ENCODE peak calls at places on chromosomes 2 and 18, in four cellular contexts. Z is neuronal stem cell, Y is H1, G is trophoblast cell. M is an unnamed sample.

GRCh38 chr2:72144746-72145657 is 2.7 kb downstream of the CYP26B1 start:
- DNase-seq in Z (peak), Y (peak), G (peak), M (peak)

GRCh38 chr2:191013617-191013875 is 425 bp downstream of the STAT1 start:
- DNase-seq in Z (no peak), Y (no peak), G (no peak), M (no peak)

GRCh38 chr2:23510471-23510870 is 125.5 kb downstream of the KLHL29 start:
- DNase-seq in Z (no peak), Y (no peak), G (no peak), M (no peak)

GRCh38 chr2:6724572-6725140 is 141.1 kb downstream of the CMPK2 start:
- DNase-seq in Z (no peak), Y (no peak), G (peak), M (no peak)

GRCh38 chr2:169739351-169739750 is 5.7 kb downstream of the KLHL23 start:
- DNase-seq in Z (no peak), Y (no peak), G (no peak), M (no peak)

GRCh38 chr2:41906325-41906700 is 141.5 kb upstream of the PKDCC start:
- DNase-seq in Z (no peak), Y (no peak), G (no peak), M (no peak)

GRCh38 chr18:74579704-74580103 is 18.0 kb upstream of the ZNF407 start:
- DNase-seq in Z (no peak), Y (peak), G (no peak), M (peak)

GRCh38 chr2:8457092-8457481 is 224.8 kb upstream of the ID2 start:
- DNase-seq in Z (no peak), Y (no peak), G (no peak), M (no peak)

GRCh38 chr2:179444056-179444455 is 179.4 kb upstream of the SESTD1 start:
- DNase-seq in Z (no peak), Y (no peak), G (peak), M (no peak)

GRCh38 chr2:142989276-142990204 is 112.1 kb downstream of the KYNU start:
- DNase-seq in Z (no peak), Y (no peak), G (peak), M (no peak)

GRCh38 chr2:196230051-196230450 is 58.7 kb upstream of the STK17B start:
- DNase-seq in Z (no peak), Y (no peak), G (no peak), M (no peak)

GRCh38 chr2:95669441-95669994 is 77.7 kb downstream of the TRIM43 start:
- DNase-seq in Z (no peak), Y (no peak), G (no peak), M (no peak)

GRCh38 chr2:75596784-75597183 is 36.0 kb upstream of the EVA1A start:
- DNase-seq in Z (no peak), Y (no peak), G (peak), M (no peak)

GRCh38 chr2:30366199-30366691 is 80.8 kb upstream of the LCLAT1 start:
- DNase-seq in Z (no peak), Y (no peak), G (no peak), M (no peak)

GRCh38 chr18:45161850-45162249 is 453.4 kb upstream of the SLC14A2 start:
- DNase-seq in Z (no peak), Y (no peak), G (no peak), M (no peak)

GRCh38 chr2:215950009-215950408 is 63.3 kb downstream of the MREG start:
- DNase-seq in Z (no peak), Y (no peak), G (peak), M (no peak)

GRCh38 chr2:62706721-62707516 is 1.4 kb downstream of the EHBP1 start:
- DNase-seq in Z (no peak), Y (no peak), G (no peak), M (no peak)

GRCh38 chr2:218865999-218866398 is 6.4 kb downstream of the WNT6 start:
- DNase-seq in Z (no peak), Y (no peak), G (no peak), M (no peak)

GRCh38 chr2:176518823-176519222 is 249.6 kb downstream of the MTX2 start:
- DNase-seq in Z (no peak), Y (peak), G (no peak), M (peak)

GRCh38 chr2:119402645-119403560 is 28.8 kb upstream of the TMEM37 start:
- DNase-seq in Z (no peak), Y (no peak), G (no peak), M (no peak)

GRCh38 chr2:232697807-232698110 is 628 bp downstream of the GIGYF2 start:
- DNase-seq in Z (no peak), Y (no peak), G (peak), M (no peak)

GRCh38 chr2:86393521-86394490 is 47.4 kb upstream of the KDM3A start:
- DNase-seq in Z (no peak), Y (no peak), G (peak), M (no peak)

GRCh38 chr2:10122500-10123280 is at the start of gene RRM2:
- DNase-seq in Z (peak), Y (peak), G (peak), M (peak)

GRCh38 chr2:43267393-43267792 is 41.0 kb upstream of the ZFP36L2 start:
- DNase-seq in Z (no peak), Y (no peak), G (no peak), M (no peak)

GRCh38 chr2:57987835-57988573 is 58.6 kb upstream of the VRK2 start:
- DNase-seq in Z (no peak), Y (no peak), G (no peak), M (no peak)

GRCh38 chr2:143161982-143162837 is 33.0 kb downstream of the ARHGAP15 start:
- DNase-seq in Z (peak), Y (no peak), G (peak), M (peak)

GRCh38 chr18:63444567-63444966 is 22.3 kb upstream of the VPS4B start:
- DNase-seq in Z (no peak), Y (no peak), G (peak), M (no peak)

GRCh38 chr2:115880558-115880957 is 1438.1 kb downstream of the DPP10 start:
- DNase-seq in Z (no peak), Y (no peak), G (no peak), M (no peak)

GRCh38 chr2:234368861-234369261 is 128.0 kb downstream of the ARL4C start:
- DNase-seq in Z (no peak), Y (no peak), G (no peak), M (no peak)

GRCh38 chr2:108182489-108182888 is 57.3 kb upstream of the SULT1C3 start:
- DNase-seq in Z (no peak), Y (peak), G (peak), M (peak)

GRCh38 chr2:217223222-217223930 is 363.5 kb upstream of the TNP1 start:
- DNase-seq in Z (no peak), Y (no peak), G (peak), M (no peak)

GRCh38 chr2:204842731-204843490 is 297.6 kb downstream of the PARD3B start:
- DNase-seq in Z (no peak), Y (no peak), G (peak), M (no peak)

DNA sequence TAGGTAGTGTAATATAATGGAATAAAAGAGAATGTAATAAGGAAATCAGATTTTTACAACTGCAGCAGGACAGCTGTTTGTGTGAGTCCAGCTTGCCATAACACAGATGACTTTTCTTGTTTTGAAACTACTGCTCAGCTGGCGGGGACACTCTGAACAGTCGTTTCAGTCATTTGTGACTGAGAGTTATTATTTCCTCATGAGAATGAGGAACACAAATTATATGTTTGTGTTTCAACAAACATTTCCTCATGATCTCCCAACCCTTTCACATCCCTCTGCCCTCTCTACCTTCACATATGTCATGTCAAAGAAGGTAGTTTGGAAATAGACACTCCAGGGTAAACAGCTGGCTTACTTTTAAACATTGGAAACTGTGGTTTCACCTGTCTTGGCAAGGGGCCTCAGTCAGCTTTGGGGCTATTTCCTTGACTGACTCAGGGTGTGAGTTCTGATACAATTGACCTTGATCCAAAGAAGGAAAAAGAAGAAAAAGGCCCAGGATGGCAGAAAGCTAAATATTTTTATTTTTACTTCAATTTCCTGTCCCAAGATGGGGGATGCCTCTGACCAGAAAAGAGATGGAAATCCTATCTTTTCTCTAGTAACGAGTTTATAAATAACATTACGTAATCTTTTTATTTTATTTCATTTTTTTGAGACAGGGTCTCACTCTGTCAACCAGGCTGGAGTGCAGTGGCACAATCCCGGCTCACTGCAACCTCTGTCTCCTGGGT is 593 bp downstream of the SP140L start:
- DNase-seq in Z (no peak), Y (no peak), G (peak), M (no peak)
- H3K14ac ChIP-seq in Z (no peak), Y (no peak), G (no peak), M (no peak)

DNA sequence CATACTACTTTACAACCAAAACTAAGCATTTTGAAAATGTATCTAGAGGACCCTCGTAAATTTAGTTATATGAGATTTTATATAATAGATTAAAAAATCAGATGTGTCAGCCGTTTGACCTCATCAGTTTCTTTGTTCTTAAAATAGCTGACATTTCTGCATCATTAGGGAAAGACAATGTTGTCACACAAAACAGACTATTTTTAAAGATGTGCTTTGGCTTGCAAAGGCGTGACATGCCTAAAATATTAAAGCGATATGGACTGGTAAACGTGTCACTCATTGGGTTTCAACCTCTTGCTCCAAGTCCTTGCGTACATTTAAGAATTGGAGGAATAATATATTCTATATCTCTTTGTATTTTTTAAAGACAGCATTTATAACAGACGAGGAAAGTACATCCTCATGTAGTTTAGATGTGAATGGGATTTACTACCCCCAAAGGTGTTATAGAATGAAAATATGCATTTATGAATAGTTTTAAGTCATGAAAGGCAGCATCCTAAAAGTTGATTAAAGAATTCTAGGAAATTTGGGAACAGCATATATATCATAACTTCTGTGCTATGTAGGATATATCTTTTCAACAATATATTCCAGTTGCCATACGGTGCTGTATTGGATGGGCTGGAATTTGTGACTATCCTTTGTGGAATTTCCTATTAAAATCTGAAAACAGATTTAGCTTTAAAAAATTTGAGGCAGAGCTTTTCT is 3.8 kb downstream of the MYL12A start:
- DNase-seq in Z (no peak), Y (no peak), G (peak), M (no peak)
- H2AK5ac ChIP-seq in Z (no peak), Y (no peak), G (no peak), M (no peak)

DNA sequence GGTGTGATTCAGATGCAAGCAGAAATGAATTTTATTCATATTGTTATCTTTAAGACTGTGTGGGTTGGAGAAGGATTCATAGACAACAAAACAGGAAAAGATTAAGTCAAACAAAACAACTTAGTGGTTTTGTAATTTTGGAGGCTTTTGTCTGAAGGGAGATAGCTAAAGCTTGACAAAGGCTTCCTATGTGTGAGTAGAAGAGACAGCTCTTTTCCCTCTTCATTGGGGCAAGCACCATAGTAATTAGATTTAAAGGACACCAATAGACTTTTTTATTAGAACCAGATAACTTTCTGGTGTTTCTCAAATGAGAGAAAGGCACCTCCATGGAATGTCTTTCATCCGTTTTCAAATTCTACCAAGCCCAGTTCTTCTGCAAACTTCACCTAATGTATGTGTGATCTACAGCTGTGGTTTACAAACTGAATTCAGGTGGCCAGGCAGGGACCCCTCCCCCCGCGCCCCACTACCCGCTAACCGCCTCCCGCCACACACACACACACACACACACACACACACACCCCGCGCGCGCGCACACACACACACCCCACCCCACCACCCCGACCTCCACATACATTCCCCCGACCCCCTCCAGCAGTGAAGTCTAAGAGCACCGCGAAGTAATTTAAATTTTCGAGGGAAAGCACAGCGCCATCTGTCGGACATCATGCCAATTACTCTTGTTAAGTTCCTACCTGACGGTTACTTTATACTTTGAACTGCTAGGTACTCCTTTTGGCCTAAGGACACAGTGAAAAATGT is 31.7 kb upstream of the PPP1R1C start:
- DNase-seq in Z (peak), Y (peak), G (peak), M (peak)
- H4K8ac ChIP-seq in Z (no peak), Y (peak), G (peak), M (no peak)

GRCh38 chr2:200863655-200864205 is 728 bp downstream of the CLK1 start:
- DNase-seq in Z (no peak), Y (no peak), G (peak), M (no peak)
- H3K14ac ChIP-seq in Z (no peak), Y (no peak), G (peak), M (peak)

DNA sequence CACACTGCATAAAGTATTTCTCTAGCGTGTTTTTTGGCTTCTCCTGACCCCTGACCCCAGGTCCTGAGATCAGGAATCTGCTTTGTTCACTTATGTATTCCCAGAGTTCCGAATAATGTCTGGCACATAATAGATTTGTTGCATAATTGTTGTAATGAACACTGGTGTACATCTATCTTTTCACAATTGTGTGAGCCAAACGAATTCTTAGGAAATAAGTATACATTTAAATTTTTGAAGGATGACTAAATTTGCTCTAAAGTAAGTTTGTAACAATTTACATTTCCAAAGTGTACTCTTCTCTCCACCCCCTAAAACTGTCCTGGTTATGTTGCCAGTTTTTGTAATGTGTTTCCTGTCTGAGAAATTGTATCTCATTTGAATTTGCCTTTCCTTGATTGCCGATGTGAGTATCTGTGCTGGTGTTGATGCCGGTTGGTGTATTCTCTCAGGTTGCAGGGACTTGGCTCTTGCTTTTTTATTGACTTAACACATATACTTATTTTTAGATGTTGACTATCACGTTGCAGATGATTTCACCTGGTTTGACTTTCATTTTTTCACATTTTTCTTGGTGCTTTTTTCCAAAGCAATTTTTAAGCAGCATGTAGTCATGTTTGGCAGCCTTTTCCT is 16.1 kb upstream of the FARP2 start:
- DNase-seq in Z (no peak), Y (no peak), G (no peak), M (no peak)
- H2AK5ac ChIP-seq in Z (no peak), Y (no peak), G (no peak), M (no peak)

GRCh38 chr2:105860567-105860966 is 115.9 kb downstream of the NCK2 start:
- DNase-seq in Z (no peak), Y (no peak), G (no peak), M (no peak)
- H4K8ac ChIP-seq in Z (no peak), Y (no peak), G (no peak), M (no peak)

M was measured in H9.